ENCODE peak calls at places on chromosomes 7 and 10, in eight cellular contexts. Z is AG09319, Y is choroid plexus epithelial cell, W is ovary, E is fibroblast of lung, I is NB4, K is RWPE1, G is psoas muscle. O is an unnamed sample.

GRCh38 chr10:5631936-5632335 is 34.5 kb downstream of the ASB13 start:
- DNase-seq in Z (no peak), Y (no peak), W (no peak), E (no peak), I (no peak), K (no peak), G (peak), O (no peak)

GRCh38 chr10:131743190-131744151 is 157.3 kb upstream of the PPP2R2D start:
- DNase-seq in Z (no peak), Y (no peak), W (no peak), E (no peak), I (peak), K (no peak), G (peak), O (no peak)

GRCh38 chr10:57221674-57222073 is 860.6 kb upstream of the ZWINT start:
- DNase-seq in Z (no peak), Y (no peak), W (no peak), E (no peak), I (no peak), K (no peak), G (no peak), O (no peak)

GRCh38 chr7:130890176-130891020 is 156.4 kb upstream of the KLF14 start:
- DNase-seq in Z (no peak), Y (peak), W (no peak), E (peak), I (no peak), K (no peak), G (peak), O (no peak)

GRCh38 chr10:22655312-22655973 is 58.9 kb downstream of the PIP4K2A start:
- DNase-seq in Z (peak), Y (peak), W (no peak), E (peak), I (no peak), K (peak), G (no peak), O (no peak)

GRCh38 chr7:102426268-102427031 is 6.9 kb upstream of the ORAI2 start:
- DNase-seq in Z (no peak), Y (no peak), W (no peak), E (no peak), I (no peak), K (no peak), G (no peak), O (peak)

GRCh38 chr7:157426463-157427301 is 89.9 kb downstream of the DNAJB6 start:
- DNase-seq in Z (no peak), Y (no peak), W (no peak), E (no peak), I (peak), K (no peak), G (peak), O (no peak)

GRCh38 chr7:50544992-50545391 is 20.2 kb downstream of the DDC start:
- DNase-seq in Z (no peak), Y (no peak), W (no peak), E (no peak), I (no peak), K (no peak), G (no peak), O (no peak)

GRCh38 chr10:89090760-89091455 is 100.3 kb downstream of the FAS start:
- DNase-seq in Z (no peak), Y (peak), W (no peak), E (peak), I (peak), K (no peak), G (no peak), O (no peak)

GRCh38 chr7:25456467-25457171 is 228.3 kb upstream of the NPVF start:
- DNase-seq in Z (no peak), Y (no peak), W (peak), E (peak), I (no peak), K (no peak), G (peak), O (no peak)

GRCh38 chr10:118447478-118447877 is 105.4 kb upstream of the FAM204A start:
- DNase-seq in Z (peak), Y (no peak), W (peak), E (peak), I (no peak), K (peak), G (peak), O (peak)

GRCh38 chr7:157299613-157300405 is 37.0 kb upstream of the DNAJB6 start:
- DNase-seq in Z (no peak), Y (no peak), W (no peak), E (no peak), I (peak), K (peak), G (peak), O (no peak)

GRCh38 chr10:28020080-28020860 is 21.4 kb upstream of the ODAD2 start:
- DNase-seq in Z (no peak), Y (no peak), W (no peak), E (no peak), I (peak), K (no peak), G (no peak), O (no peak)

GRCh38 chr10:102519246-102519805 is 15.6 kb downstream of the SUFU start:
- DNase-seq in Z (no peak), Y (no peak), W (no peak), E (no peak), I (no peak), K (no peak), G (no peak), O (no peak)

GRCh38 chr7:70668606-70669358 is 463.2 kb upstream of the GALNT17 start:
- DNase-seq in Z (no peak), Y (no peak), W (no peak), E (no peak), I (no peak), K (no peak), G (peak), O (no peak)

GRCh38 chr7:128932862-128933821 is 4.6 kb upstream of the IRF5 start:
- DNase-seq in Z (no peak), Y (peak), W (no peak), E (no peak), I (no peak), K (no peak), G (peak), O (peak)

GRCh38 chr7:85065306-85065705 is 121.5 kb downstream of the SEMA3D start:
- DNase-seq in Z (no peak), Y (peak), W (no peak), E (peak), I (no peak), K (no peak), G (no peak), O (no peak)

GRCh38 chr10:132397036-132397541 is at the start of gene PWWP2B:
- DNase-seq in Z (no peak), Y (no peak), W (peak), E (peak), I (peak), K (no peak), G (peak), O (peak)

GRCh38 chr10:75096749-75097148 is 14.7 kb upstream of the SAMD8 start:
- DNase-seq in Z (no peak), Y (no peak), W (no peak), E (no peak), I (no peak), K (no peak), G (no peak), O (no peak)

GRCh38 chr10:126372359-126372758 is 15.9 kb downstream of the ADAM12 start:
- DNase-seq in Z (no peak), Y (no peak), W (no peak), E (no peak), I (no peak), K (no peak), G (no peak), O (no peak)

GRCh38 chr10:102555781-102556328 is 52.1 kb downstream of the SUFU start:
- DNase-seq in Z (no peak), Y (peak), W (no peak), E (peak), I (peak), K (peak), G (peak), O (no peak)

GRCh38 chr10:19629559-19629958 is 186.7 kb upstream of the PLXDC2 start:
- DNase-seq in Z (no peak), Y (peak), W (peak), E (peak), I (peak), K (no peak), G (peak), O (peak)

GRCh38 chr7:156969972-156970420 is 20.5 kb downstream of the NOM1 start:
- DNase-seq in Z (no peak), Y (peak), W (no peak), E (peak), I (peak), K (no peak), G (no peak), O (no peak)

GRCh38 chr10:29535012-29535777 is 99.6 kb downstream of the SVIL start:
- DNase-seq in Z (peak), Y (peak), W (peak), E (peak), I (peak), K (no peak), G (no peak), O (peak)

GRCh38 chr10:127577376-127577775 is 28.3 kb downstream of the NPS start:
- DNase-seq in Z (no peak), Y (peak), W (no peak), E (peak), I (peak), K (no peak), G (no peak), O (no peak)

GRCh38 chr7:71131753-71132520 is at the start of gene GALNT17:
- DNase-seq in Z (no peak), Y (no peak), W (peak), E (no peak), I (no peak), K (no peak), G (no peak), O (no peak)

GRCh38 chr7:21946228-21946709 is 570 bp upstream of the CDCA7L start:
- DNase-seq in Z (no peak), Y (no peak), W (no peak), E (no peak), I (no peak), K (peak), G (no peak), O (no peak)

GRCh38 chr10:5619366-5620211 is 46.8 kb downstream of the ASB13 start:
- DNase-seq in Z (no peak), Y (peak), W (no peak), E (peak), I (peak), K (no peak), G (no peak), O (no peak)

GRCh38 chr7:68770649-68771048 is 827.6 kb upstream of the AUTS2 start:
- DNase-seq in Z (no peak), Y (no peak), W (no peak), E (no peak), I (no peak), K (no peak), G (no peak), O (no peak)

GRCh38 chr7:57354679-57355338 is 95.2 kb upstream of the ZNF716 start:
- DNase-seq in Z (no peak), Y (no peak), W (no peak), E (no peak), I (no peak), K (no peak), G (no peak), O (no peak)

GRCh38 chr10:26725837-26726727 is 28.6 kb downstream of the PDSS1 start:
- DNase-seq in Z (peak), Y (peak), W (peak), E (peak), I (peak), K (peak), G (peak), O (peak)

GRCh38 chr10:7561216-7561893 is 105.4 kb downstream of the ITIH5 start:
- DNase-seq in Z (no peak), Y (peak), W (peak), E (peak), I (no peak), K (no peak), G (peak), O (no peak)

GRCh38 chr10:6070647-6071046 is 8.5 kb upstream of the IL2RA start:
- DNase-seq in Z (no peak), Y (no peak), W (no peak), E (no peak), I (no peak), K (no peak), G (no peak), O (no peak)

GRCh38 chr7:30727061-30727945 is 24.6 kb upstream of the INMT start:
- DNase-seq in Z (no peak), Y (no peak), W (no peak), E (no peak), I (peak), K (no peak), G (no peak), O (no peak)

GRCh38 chr10:11830836-11831519 is 7.8 kb downstream of the PROSER2 start:
- DNase-seq in Z (no peak), Y (peak), W (no peak), E (no peak), I (no peak), K (no peak), G (no peak), O (no peak)

GRCh38 chr10:84237199-84238051 is 3.9 kb downstream of the LRIT1 start:
- DNase-seq in Z (no peak), Y (no peak), W (no peak), E (no peak), I (no peak), K (no peak), G (no peak), O (no peak)
- TF ChIP-seq CTCF in Z (no peak), Y (peak), W (no peak), E (no peak), I (no peak), K (no peak), G (no peak), O (no peak)

GRCh38 chr10:49112098-49112497 is 3.2 kb downstream of the VSTM4 start:
- DNase-seq in Z (no peak), Y (no peak), W (no peak), E (no peak), I (no peak), K (no peak), G (no peak), O (no peak)
- TF ChIP-seq CTCF in Z (no peak), Y (no peak), W (no peak), E (no peak), I (no peak), K (no peak), G (no peak), O (no peak)

GRCh38 chr10:43782814-43783213 is 134.1 kb upstream of the ZNF32 start:
- DNase-seq in Z (no peak), Y (no peak), W (no peak), E (no peak), I (no peak), K (no peak), G (no peak), O (no peak)

GRCh38 chr10:43790147-43790546 is 141.5 kb upstream of the ZNF32 start:
- DNase-seq in Z (no peak), Y (no peak), W (no peak), E (no peak), I (no peak), K (no peak), G (no peak), O (no peak)

GRCh38 chr10:43781480-43782361 is 133.0 kb upstream of the ZNF32 start:
- DNase-seq in Z (no peak), Y (no peak), W (no peak), E (no peak), I (peak), K (no peak), G (no peak), O (no peak)

GRCh38 chr10:43785252-43785651 is 136.6 kb upstream of the ZNF32 start:
- DNase-seq in Z (no peak), Y (peak), W (no peak), E (no peak), I (peak), K (no peak), G (no peak), O (no peak)
- TF ChIP-seq CTCF in Z (no peak), Y (peak), W (no peak), E (no peak), I (peak), K (no peak), G (peak), O (no peak)

GRCh38 chr10:14244147-14244546 is 86.6 kb downstream of the FRMD4A start:
- DNase-seq in Z (no peak), Y (no peak), W (no peak), E (peak), I (peak), K (no peak), G (no peak), O (no peak)
- TF ChIP-seq CTCF in Z (no peak), Y (peak), W (no peak), E (no peak), I (no peak), K (no peak), G (no peak), O (no peak)

DNA sequence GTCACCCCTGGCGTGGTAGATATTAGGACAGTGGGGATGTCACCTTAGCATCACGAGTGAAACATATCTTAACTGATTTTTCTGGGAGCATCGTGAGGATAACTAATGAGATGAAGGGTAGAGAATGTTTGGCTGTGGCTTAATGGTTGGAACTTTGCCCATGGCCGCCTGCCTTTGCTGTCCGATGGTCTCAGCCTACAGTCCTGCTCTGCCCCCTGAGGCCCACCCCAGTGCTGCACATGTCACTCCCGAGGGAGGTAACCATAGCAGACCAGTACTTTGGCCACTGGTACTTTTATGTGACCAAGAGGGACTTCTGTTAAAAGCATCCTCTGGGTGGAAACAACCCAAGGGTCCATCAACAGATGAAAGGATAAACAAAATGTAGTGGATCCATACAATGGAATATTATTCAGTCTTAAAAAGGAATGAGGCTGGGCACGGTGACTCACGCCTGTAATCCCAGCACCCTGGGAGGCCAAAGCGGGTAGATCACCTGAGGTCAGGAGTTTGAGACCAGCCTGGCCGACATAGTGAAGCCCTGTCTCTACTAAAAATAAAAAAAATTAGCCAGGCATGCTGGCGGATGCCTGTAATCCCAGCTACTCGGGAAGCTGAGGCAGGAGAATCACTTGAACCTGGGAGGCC is 58.4 kb downstream of the TACR2 start:
- DNase-seq in Z (no peak), Y (no peak), W (no peak), E (no peak), I (no peak), K (no peak), G (no peak), O (no peak)
- TF ChIP-seq CTCF in Z (no peak), Y (no peak), W (no peak), E (no peak), I (no peak), K (no peak), G (no peak), O (no peak)

DNA sequence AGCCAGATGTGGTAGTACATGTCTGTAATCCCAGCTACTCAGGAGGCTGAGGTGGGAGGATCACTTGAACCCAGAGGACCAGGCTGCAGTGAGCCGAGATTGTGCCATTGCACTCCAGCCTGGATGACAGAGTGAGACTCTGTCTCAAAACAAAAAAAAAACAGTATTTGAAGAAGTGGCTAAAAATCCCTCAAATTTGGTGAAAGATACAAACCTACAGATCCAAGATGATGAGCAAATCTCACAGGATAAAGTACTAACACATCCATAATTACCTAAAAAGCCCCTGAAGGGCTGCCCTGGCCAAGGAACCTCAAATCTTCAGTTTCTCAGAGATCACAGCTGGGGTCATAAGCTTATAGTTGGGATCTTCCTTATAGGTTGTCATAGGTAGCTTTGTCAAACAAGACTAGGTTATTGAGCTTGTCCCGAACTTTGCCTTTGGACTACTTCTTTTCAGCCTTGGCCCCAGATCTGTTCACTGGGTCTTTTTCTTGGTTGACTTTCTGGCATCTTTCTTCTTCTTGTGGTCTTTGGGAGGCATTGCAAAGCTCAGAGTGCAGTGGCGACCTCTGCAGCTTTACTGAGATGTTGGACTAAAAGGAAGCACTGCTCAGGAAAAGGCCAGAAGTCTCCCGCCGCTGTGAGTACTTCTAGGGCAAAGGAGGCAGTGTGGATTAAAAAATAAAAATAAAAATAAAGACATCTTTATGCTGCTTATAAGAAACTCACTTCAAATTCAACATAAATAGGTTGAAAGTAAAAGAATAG is 28.6 kb upstream of the SAR1A start:
- DNase-seq in Z (no peak), Y (peak), W (no peak), E (no peak), I (no peak), K (no peak), G (no peak), O (no peak)
- TF ChIP-seq CTCF in Z (no peak), Y (peak), W (no peak), E (no peak), I (no peak), K (no peak), G (no peak), O (no peak)